ENCODE peak calls at places on chromosomes 4 and X, in six cellular contexts. A is IMR-90, C is mesenchymal stem cell, I is H1, V is neuronal stem cell, L is trophoblast cell. F is an unnamed sample.
A peak's percentile ranks its signal among the peaks of the same experiment; 100 is the strongest.

GRCh38 chrX:117196481-117196880 is 733.7 kb upstream of the CT83 start:
- DNase-seq in A (no peak), C (no peak), I (peak; percentile 39), V (no peak), L (no peak), F (peak; percentile 33)

GRCh38 chr4:99734583-99735322 is 77.1 kb upstream of the C4orf54 start:
- DNase-seq in A (no peak), C (no peak), I (no peak), V (no peak), L (no peak), F (no peak)

GRCh38 chr4:131635191-131635590 is 1513.9 kb upstream of the PCDH10 start:
- DNase-seq in A (no peak), C (no peak), I (no peak), V (no peak), L (no peak), F (no peak)

GRCh38 chr4:144969793-144970192 is 128.2 kb downstream of the ANAPC10 start:
- DNase-seq in A (no peak), C (no peak), I (no peak), V (no peak), L (no peak), F (no peak)

GRCh38 chr4:113760094-113760851 is 1.3 kb downstream of the CAMK2D start:
- DNase-seq in A (peak; percentile 61), C (peak; percentile 72), I (no peak), V (no peak), L (no peak), F (peak; percentile 54)

GRCh38 chr4:26420438-26420837 is 69.8 kb downstream of the CCKAR start:
- DNase-seq in A (peak; percentile 94), C (peak; percentile 87), I (no peak), V (no peak), L (no peak), F (no peak)

GRCh38 chrX:148670277-148670676 is 169.9 kb downstream of the AFF2 start:
- DNase-seq in A (no peak), C (no peak), I (no peak), V (no peak), L (peak; percentile 2), F (no peak)

GRCh38 chr4:37243061-37243460 is 1.5 kb upstream of the NWD2 start:
- DNase-seq in A (no peak), C (no peak), I (peak; percentile 45), V (peak; percentile 3), L (no peak), F (peak; percentile 67)

GRCh38 chr4:89821612-89822011 is 15.3 kb downstream of the SNCA start:
- DNase-seq in A (no peak), C (no peak), I (no peak), V (no peak), L (no peak), F (no peak)

GRCh38 chrX:71315917-71316316 is 14.4 kb downstream of the ITGB1BP2 start:
- DNase-seq in A (peak; percentile 87), C (no peak), I (no peak), V (no peak), L (no peak), F (no peak)

GRCh38 chr4:131002132-131002531 is 1906.2 kb downstream of the C4orf33 start:
- DNase-seq in A (no peak), C (no peak), I (no peak), V (no peak), L (no peak), F (no peak)

GRCh38 chr4:575281-576141 is 584 bp downstream of the TMEM271 start:
- DNase-seq in A (peak; percentile 44), C (peak; percentile 65), I (peak; percentile 85), V (peak; percentile 58), L (peak; percentile 13), F (peak; percentile 92)

GRCh38 chr4:132642196-132642817 is 506.8 kb upstream of the PCDH10 start:
- DNase-seq in A (peak; percentile 12), C (peak; percentile 67), I (peak; percentile 51), V (peak; percentile 53), L (peak; percentile 0), F (peak; percentile 76)

DNA sequence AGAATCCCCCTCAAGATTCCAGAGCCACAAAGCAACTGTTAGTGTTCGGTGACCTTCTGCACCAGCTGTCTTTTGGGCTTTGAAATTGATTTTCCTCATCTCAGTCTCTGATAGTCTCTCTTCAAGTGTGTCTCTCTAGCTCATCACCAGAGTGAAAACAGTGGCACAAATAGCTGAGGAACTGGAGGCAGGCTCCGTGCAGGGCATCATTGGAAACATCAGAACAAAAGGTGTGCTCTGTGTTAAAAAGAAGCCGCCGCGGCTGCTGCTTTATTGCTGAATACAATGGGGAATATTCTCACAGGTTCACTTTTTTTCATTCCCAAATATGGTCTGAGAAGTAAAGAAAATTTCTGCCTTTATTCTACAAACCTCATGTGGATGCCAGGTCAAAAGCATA is 297.5 kb downstream of the DCTD start:
- DNase-seq in A (no peak), C (no peak), I (no peak), V (peak; percentile 9), L (no peak), F (no peak)
- H2BK5ac ChIP-seq in A (no peak overlapping the region), C (no peak overlapping the region), I (no peak overlapping the region), V (no peak overlapping the region), L (no peak overlapping the region), F (no peak overlapping the region)

GRCh38 chrX:83535417-83536244 is 27.5 kb downstream of the POU3F4 start:
- DNase-seq in A (no peak), C (no peak), I (no peak), V (no peak), L (no peak), F (no peak)
- H3K4me3 ChIP-seq in A (no peak overlapping the region), C (no peak overlapping the region), I (no peak overlapping the region), V (no peak overlapping the region), L (no peak overlapping the region), F (no peak overlapping the region)

GRCh38 chr4:168557658-168558057 is 60.8 kb downstream of the PALLD start:
- DNase-seq in A (no peak), C (no peak), I (no peak), V (no peak), L (no peak), F (peak; percentile 14)
- H3K4ac ChIP-seq in A (peak overlapping the region; percentile 61), C (no peak overlapping the region), I (no peak overlapping the region), V (no peak overlapping the region), L (no peak overlapping the region), F (no peak overlapping the region)

GRCh38 chr4:88649716-88650115 is 47.9 kb downstream of the NAP1L5 start:
- DNase-seq in A (no peak), C (no peak), I (no peak), V (no peak), L (no peak), F (no peak)

GRCh38 chr4:88645994-88646393 is 51.6 kb downstream of the NAP1L5 start:
- DNase-seq in A (no peak), C (no peak), I (no peak), V (no peak), L (no peak), F (no peak)

GRCh38 chr4:88643932-88644331 is 51.7 kb downstream of the HERC3 start:
- DNase-seq in A (no peak), C (no peak), I (no peak), V (no peak), L (no peak), F (no peak)

GRCh38 chr4:88646528-88647280 is 50.9 kb downstream of the NAP1L5 start:
- DNase-seq in A (no peak), C (no peak), I (peak; percentile 51), V (no peak), L (peak; percentile 67), F (peak; percentile 60)
- H2BK5ac ChIP-seq in A (no peak overlapping the region), C (no peak overlapping the region), I (peak overlapping the region; percentile 82), V (no peak overlapping the region), L (no peak overlapping the region), F (no peak overlapping the region)